ENCODE peak calls at places on chromosomes 16 and 17, in five cellular contexts. A is mammary epithelial cell; N is ascending aorta; R is pancreas; Z is CD8-positive, alpha-beta T cell. E is an unnamed sample.

GRCh38 chr16:54177052-54177856 is 109.3 kb downstream of the IRX3 start:
- DNase-seq in A (no peak), N (no peak), R (no peak), Z (no peak), E (no peak)

GRCh38 chr16:55498101-55498500 is 10.8 kb upstream of the LPCAT2 start:
- DNase-seq in A (no peak), N (no peak), R (no peak), Z (no peak), E (no peak)

GRCh38 chr16:54324716-54325115 is 38.1 kb upstream of the IRX3 start:
- DNase-seq in A (no peak), N (no peak), R (no peak), Z (no peak), E (no peak)

GRCh38 chr16:71883193-71883848 is 661 bp downstream of the ZNF821 start:
- DNase-seq in A (peak; percentile 23), N (peak; percentile 71), R (peak; percentile 35), Z (peak; percentile 60), E (no peak)

GRCh38 chr16:89009343-89010209 is 32.6 kb upstream of the CBFA2T3 start:
- DNase-seq in A (no peak), N (no peak), R (peak; percentile 18), Z (no peak), E (no peak)

GRCh38 chr16:7303677-7304200 is 28.9 kb upstream of the RBFOX1 start:
- DNase-seq in A (no peak), N (no peak), R (no peak), Z (no peak), E (no peak)

GRCh38 chr17:19766421-19767270 is 18.5 kb upstream of the ALDH3A1 start:
- DNase-seq in A (peak; percentile 38), N (peak; percentile 86), R (peak; percentile 46), Z (peak; percentile 90), E (no peak)

GRCh38 chr16:986925-987581 is 5.5 kb downstream of the SOX8 start:
- DNase-seq in A (no peak), N (no peak), R (no peak), Z (no peak), E (no peak)

GRCh38 chr16:64589836-64590235 is 532.0 kb downstream of the CDH11 start:
- DNase-seq in A (no peak), N (no peak), R (no peak), Z (no peak), E (peak; percentile 65)

GRCh38 chr16:54285414-54286066 is 1.0 kb downstream of the IRX3 start:
- DNase-seq in A (peak; percentile 71), N (peak; percentile 58), R (no peak), Z (no peak), E (no peak)

GRCh38 chr17:17696075-17696474 is 14.8 kb downstream of the RAI1 start:
- DNase-seq in A (no peak), N (no peak), R (no peak), Z (no peak), E (no peak)

GRCh38 chr17:80360396-80360795 is 54.6 kb upstream of the ENDOV start:
- DNase-seq in A (no peak), N (no peak), R (no peak), Z (no peak), E (no peak)

GRCh38 chr16:68387301-68387700 is 61.0 kb downstream of the SMPD3 start:
- DNase-seq in A (no peak), N (no peak), R (no peak), Z (no peak), E (no peak)

GRCh38 chr16:55369151-55369550 is 45.1 kb downstream of the IRX6 start:
- DNase-seq in A (no peak), N (no peak), R (no peak), Z (no peak), E (no peak)

GRCh38 chr17:62892870-62893338 is 73.1 kb upstream of the TANC2 start:
- DNase-seq in A (peak; percentile 98), N (peak; percentile 70), R (no peak), Z (peak; percentile 49), E (peak; percentile 51)

GRCh38 chr17:47720754-47721533 is 12.1 kb upstream of the TBX21 start:
- DNase-seq in A (peak; percentile 32), N (no peak), R (no peak), Z (peak; percentile 70), E (no peak)

GRCh38 chr17:68061512-68062313 is 26.2 kb downstream of the KPNA2 start:
- DNase-seq in A (no peak), N (peak; percentile 45), R (no peak), Z (no peak), E (no peak)

GRCh38 chr17:16068323-16068722 is 68.7 kb downstream of the TTC19 start:
- DNase-seq in A (no peak), N (no peak), R (no peak), Z (no peak), E (no peak)

GRCh38 chr17:63932008-63932561 is at the start of gene CD79B:
- DNase-seq in A (no peak), N (no peak), R (no peak), Z (peak; percentile 68), E (no peak)

GRCh38 chr17:62615503-62615902 is 12.0 kb upstream of the MRC2 start:
- DNase-seq in A (no peak), N (no peak), R (no peak), Z (no peak), E (no peak)

DNA sequence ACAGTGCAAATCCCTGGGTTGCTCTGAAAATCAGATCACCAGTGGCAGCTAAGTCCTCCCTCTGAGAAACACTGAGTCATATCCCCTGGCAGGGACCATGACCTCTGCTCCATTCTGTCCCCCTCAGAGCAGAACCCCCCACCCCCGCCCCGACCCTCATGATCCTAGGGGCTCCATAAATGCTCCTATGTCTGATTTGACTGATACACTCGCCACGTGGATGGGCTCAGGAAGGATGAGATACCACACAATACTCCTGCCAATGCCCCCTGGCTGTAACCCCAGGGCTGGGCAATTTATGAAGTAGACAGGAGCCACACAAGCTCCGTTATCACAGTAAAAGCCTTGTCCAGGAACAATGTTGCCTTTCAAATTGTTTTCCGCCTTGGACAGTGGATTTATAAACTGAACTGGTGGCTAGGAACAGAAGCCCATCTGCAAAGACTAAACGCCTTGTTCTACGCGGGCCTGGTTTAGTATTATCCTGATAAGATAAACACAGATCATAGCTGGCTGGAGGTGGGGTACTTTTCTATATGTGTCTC is 394.8 kb downstream of the SLC39A11 start:
- DNase-seq in A (no peak), N (no peak), R (no peak), Z (no peak), E (no peak)
- TF ChIP-seq CTCF in A (no peak), N (no peak), R (no peak), Z (no peak), E (no peak)

GRCh38 chr17:49000943-49001342 is 3.8 kb downstream of the IGF2BP1 start:
- DNase-seq in A (no peak), N (no peak), R (no peak), Z (no peak), E (peak; percentile 57)

GRCh38 chr17:49003557-49004511 is 6.6 kb downstream of the IGF2BP1 start:
- DNase-seq in A (no peak), N (no peak), R (no peak), Z (no peak), E (no peak)

GRCh38 chr17:49002766-49003165 is 5.6 kb downstream of the IGF2BP1 start:
- DNase-seq in A (no peak), N (no peak), R (no peak), Z (no peak), E (no peak)

GRCh38 chr17:49002331-49002730 is 5.1 kb downstream of the IGF2BP1 start:
- DNase-seq in A (no peak), N (no peak), R (no peak), Z (no peak), E (no peak)

GRCh38 chr17:49001671-49002070 is 4.5 kb downstream of the IGF2BP1 start:
- DNase-seq in A (no peak), N (no peak), R (no peak), Z (no peak), E (no peak)
- H3K4me3 ChIP-seq in A (no peak overlapping the region), N (no peak overlapping the region), R (no peak overlapping the region), Z (no peak overlapping the region), E (peak overlapping the region; percentile 31)

GRCh38 chr17:41451154-41451728 is 10.5 kb upstream of the KRT38 start:
- DNase-seq in A (no peak), N (no peak), R (no peak), Z (no peak), E (peak; percentile 49)
- TF ChIP-seq CTCF in A (no peak), N (no peak), R (no peak), Z (no peak), E (no peak)

GRCh38 chr16:21302898-21303528 is 24.9 kb upstream of the CRYM start:
- DNase-seq in A (peak; percentile 99), N (no peak), R (no peak), Z (no peak), E (peak; percentile 51)
- H3K4me3 ChIP-seq in A (peak overlapping the region; percentile 68), N (no peak overlapping the region), R (no peak overlapping the region), Z (no peak overlapping the region), E (no peak overlapping the region)

GRCh38 chr17:7436556-7437368 is 1.5 kb downstream of the TMEM102 start:
- DNase-seq in A (peak; percentile 88), N (peak; percentile 86), R (peak; percentile 86), Z (peak; percentile 89), E (no peak)
- TF ChIP-seq CTCF in A (peak; percentile 82), N (peak; percentile 61), R (peak; percentile 91), Z (peak; percentile 93), E (peak; percentile 76)

GRCh38 chr17:82029990-82030469 is 1.4 kb upstream of the RAC3 start:
- DNase-seq in A (no peak), N (no peak), R (no peak), Z (no peak), E (no peak)
- H3K4me3 ChIP-seq in A (no peak overlapping the region), N (peak overlapping the region; percentile 71), R (no peak overlapping the region), Z (peak overlapping the region; percentile 59), E (peak overlapping the region; percentile 15)

GRCh38 chr17:65093930-65094329 is 37.4 kb upstream of the GNA13 start:
- DNase-seq in A (no peak), N (no peak), R (no peak), Z (no peak), E (no peak)
- TF ChIP-seq CTCF in A (no peak), N (no peak), R (no peak), Z (no peak), E (no peak)

GRCh38 chr16:17647879-17648649 is 177.3 kb upstream of the XYLT1 start:
- DNase-seq in A (no peak), N (no peak), R (no peak), Z (no peak), E (no peak)
- H3K4me3 ChIP-seq in A (no peak overlapping the region), N (no peak overlapping the region), R (no peak overlapping the region), Z (no peak overlapping the region), E (no peak overlapping the region)

E was measured in AG04449.